ENCODE peak calls at places on chromosomes 2 and 18, in four cellular contexts. I, U, C and O are unnamed samples.

GRCh38 chr18:28571929-28572328 is 395.0 kb upstream of the CDH2 start:
- DNase-seq in I (no peak), U (no peak), C (peak; percentile 34), O (no peak)

GRCh38 chr2:29657674-29658073 is 263.7 kb downstream of the ALK start:
- DNase-seq in I (no peak), U (no peak), C (no peak), O (peak; percentile 58)

GRCh38 chr18:9722691-9723090 is 14.6 kb downstream of the RAB31 start:
- DNase-seq in I (no peak), U (no peak), C (peak; percentile 71), O (no peak)

GRCh38 chr2:232420463-232421188 is 14.0 kb downstream of the ALPG start:
- DNase-seq in I (no peak), U (no peak), C (peak; percentile 34), O (peak; percentile 85)

GRCh38 chr2:62787381-62787780 is 81.9 kb downstream of the EHBP1 start:
- DNase-seq in I (no peak), U (peak; percentile 69), C (peak; percentile 20), O (peak; percentile 42)

GRCh38 chr2:150167711-150168110 is 319.8 kb downstream of the RND3 start:
- DNase-seq in I (no peak), U (peak; percentile 63), C (peak; percentile 71), O (no peak)

GRCh38 chr2:238883315-238884004 is 35.6 kb downstream of the TWIST2 start:
- DNase-seq in I (no peak), U (no peak), C (no peak), O (no peak)

GRCh38 chr2:217824223-217824622 is 178.6 kb downstream of the TNS1 start:
- DNase-seq in I (no peak), U (no peak), C (no peak), O (no peak)

GRCh38 chr18:62614499-62614898 is 91.7 kb downstream of the ZCCHC2 start:
- DNase-seq in I (no peak), U (no peak), C (no peak), O (no peak)

GRCh38 chr2:3594493-3595281 is at the start of gene COLEC11:
- DNase-seq in I (no peak), U (peak; percentile 33), C (no peak), O (peak; percentile 70)

GRCh38 chr2:55720417-55720816 is 26.8 kb upstream of the PNPT1 start:
- DNase-seq in I (no peak), U (no peak), C (no peak), O (no peak)

GRCh38 chr2:43114210-43114609 is 112.2 kb downstream of the ZFP36L2 start:
- DNase-seq in I (no peak), U (peak; percentile 96), C (peak; percentile 85), O (no peak)

GRCh38 chr2:212421571-212422334 is 116.8 kb downstream of the ERBB4 start:
- DNase-seq in I (no peak), U (no peak), C (peak; percentile 6), O (no peak)

GRCh38 chr2:40579247-40579646 is 127.4 kb upstream of the SLC8A1 start:
- DNase-seq in I (no peak), U (no peak), C (no peak), O (no peak)

GRCh38 chr2:177816740-177817139 is 255.8 kb downstream of the PDE11A start:
- DNase-seq in I (no peak), U (no peak), C (no peak), O (no peak)

DNA sequence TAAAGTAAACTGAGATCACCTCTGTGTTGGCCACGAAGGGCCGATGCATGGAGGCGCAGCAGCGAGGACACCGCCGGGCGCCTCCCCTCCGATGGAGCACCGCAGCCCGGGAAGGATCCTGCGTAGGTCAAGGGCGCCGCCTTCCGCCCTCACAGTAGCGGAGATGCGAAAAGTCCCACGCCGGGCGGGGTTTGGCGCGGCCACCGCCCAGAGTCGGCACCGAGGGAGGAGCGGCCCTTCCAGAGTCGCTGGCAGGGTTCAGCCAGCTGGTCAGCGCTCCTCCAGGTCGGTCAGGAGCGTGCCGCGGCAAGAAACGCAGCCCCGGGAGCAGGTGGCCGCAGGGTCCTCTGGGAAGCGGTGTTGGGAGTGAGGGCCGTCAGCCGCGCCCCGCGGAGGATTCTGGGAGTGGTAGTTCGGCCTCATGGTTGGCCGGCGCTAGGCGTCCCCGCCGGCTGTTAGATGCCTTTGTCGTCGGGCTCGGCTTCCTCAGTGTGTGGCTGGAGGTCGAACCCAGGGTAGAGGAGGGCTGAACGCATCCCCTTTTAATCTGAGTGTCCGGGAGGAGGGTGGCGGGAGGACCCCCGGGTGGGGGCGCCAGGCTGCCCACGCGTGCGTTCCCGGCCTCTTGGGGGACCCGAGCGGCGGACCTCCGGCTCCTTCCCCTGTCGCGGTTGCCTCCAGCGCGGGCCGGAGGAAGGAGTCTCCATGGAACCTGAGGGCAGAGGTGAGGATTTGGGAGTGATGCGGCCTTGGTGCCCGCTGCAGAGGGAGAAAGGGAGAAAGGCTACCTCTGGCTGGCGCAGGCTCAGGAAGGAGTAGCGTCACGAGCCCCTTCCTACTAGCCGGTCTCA is at the start of gene ZNF892:
- DNase-seq in I (peak; percentile 38), U (peak; percentile 90), C (peak; percentile 96), O (peak; percentile 96)
- TF ChIP-seq EZH2 in I (no peak), U (no peak), C (no peak), O (no peak)

GRCh38 chr2:192128655-192129054 is 66.1 kb downstream of the TMEFF2 start:
- DNase-seq in I (no peak), U (no peak), C (no peak), O (no peak)
- H3K27ac ChIP-seq in I (no peak overlapping the region), U (no peak overlapping the region), C (no peak overlapping the region), O (no peak overlapping the region)

GRCh38 chr2:24680196-24680595 is 113.0 kb downstream of the PTRHD1 start:
- DNase-seq in I (no peak), U (no peak), C (no peak), O (no peak)

GRCh38 chr2:24682357-24682756 is 110.8 kb downstream of the PTRHD1 start:
- DNase-seq in I (no peak), U (peak; percentile 17), C (no peak), O (no peak)

GRCh38 chr2:24683408-24683807 is 109.8 kb downstream of the PTRHD1 start:
- DNase-seq in I (no peak), U (no peak), C (no peak), O (no peak)
- TF ChIP-seq EZH2 in I (no peak), U (no peak), C (no peak), O (no peak)

GRCh38 chr2:68974946-68975665 is 670 bp downstream of the GKN1 start:
- DNase-seq in I (no peak), U (no peak), C (no peak), O (no peak)

GRCh38 chr2:68974251-68974650 is at the start of gene GKN1:
- DNase-seq in I (no peak), U (no peak), C (peak; percentile 26), O (no peak)

GRCh38 chr2:68975844-68976243 is 1.4 kb downstream of the GKN1 start:
- DNase-seq in I (no peak), U (no peak), C (no peak), O (no peak)

GRCh38 chr2:68971591-68972231 is 2.7 kb upstream of the GKN1 start:
- DNase-seq in I (no peak), U (no peak), C (peak; percentile 98), O (no peak)

DNA sequence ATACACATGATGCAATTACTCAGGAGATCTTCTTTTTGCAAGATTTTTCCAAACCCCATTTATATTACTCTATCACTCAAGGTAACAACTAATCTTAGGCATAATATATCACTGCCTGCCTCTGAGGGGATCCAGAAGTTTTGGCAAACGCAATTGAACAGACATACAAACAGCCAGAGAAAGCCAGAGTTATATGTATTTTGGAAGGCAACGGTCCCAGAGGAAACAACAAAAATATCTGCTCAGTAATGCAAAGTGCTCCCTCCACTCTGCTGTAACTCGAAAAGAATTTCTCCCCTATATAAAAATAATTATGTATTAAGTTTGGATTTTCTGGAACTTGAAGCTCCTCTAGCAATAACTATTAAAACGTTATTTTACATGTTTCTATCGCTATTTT is 3.9 kb upstream of the GKN1 start:
- DNase-seq in I (no peak), U (no peak), C (no peak), O (no peak)
- H3K27ac ChIP-seq in I (no peak overlapping the region), U (no peak overlapping the region), C (no peak overlapping the region), O (no peak overlapping the region)

DNA sequence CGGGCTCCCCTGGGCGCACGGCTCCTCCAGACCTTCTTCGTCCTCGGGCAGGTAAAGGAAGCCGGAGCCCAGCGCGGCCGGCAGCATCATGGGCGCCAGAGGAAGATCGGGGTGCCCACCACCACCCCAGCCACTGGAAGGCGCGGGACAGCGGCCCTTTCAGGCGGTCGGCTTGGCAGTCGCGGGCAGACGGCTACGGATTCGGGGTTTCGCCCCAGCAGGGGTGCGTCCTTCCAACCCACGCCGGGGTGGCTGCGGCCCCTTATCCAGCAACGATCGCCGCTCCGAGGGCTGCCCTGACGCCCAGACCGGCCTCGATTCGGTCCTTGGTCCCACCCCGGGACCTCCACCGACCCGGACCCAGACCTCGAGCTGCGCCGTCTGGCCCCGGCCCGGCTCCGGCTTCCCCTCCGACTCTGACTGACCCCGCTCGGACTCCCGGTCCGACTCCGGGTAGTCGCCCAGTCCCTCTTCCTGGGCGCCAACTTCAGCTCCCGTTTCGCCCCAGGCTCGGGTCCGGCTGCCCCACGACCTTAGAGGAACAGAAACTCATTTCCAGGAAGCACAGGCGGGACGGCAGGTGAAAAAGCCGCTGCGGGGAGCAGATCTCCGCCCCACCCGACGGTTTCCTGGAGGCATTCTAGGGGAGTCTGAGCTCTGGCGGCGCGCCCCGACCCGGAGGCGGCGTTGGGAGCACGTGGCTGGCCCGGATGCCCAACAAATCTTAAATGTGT is 30.2 kb upstream of the SSB start:
- DNase-seq in I (no peak), U (no peak), C (no peak), O (no peak)
- TF ChIP-seq EZH2 in I (no peak), U (peak; percentile 69), C (peak; percentile 40), O (no peak)

GRCh38 chr2:18791172-18791797 is 201.9 kb upstream of the NT5C1B start:
- DNase-seq in I (no peak), U (no peak), C (no peak), O (no peak)

GRCh38 chr2:18795881-18796280 is 206.5 kb upstream of the NT5C1B start:
- DNase-seq in I (no peak), U (no peak), C (no peak), O (no peak)

GRCh38 chr2:18790465-18791171 is 201.2 kb upstream of the NT5C1B start:
- DNase-seq in I (no peak), U (no peak), C (no peak), O (no peak)

GRCh38 chr2:18792226-18792629 is 202.9 kb upstream of the NT5C1B start:
- DNase-seq in I (no peak), U (no peak), C (no peak), O (no peak)

GRCh38 chr2:18792684-18793083 is 203.3 kb upstream of the NT5C1B start:
- DNase-seq in I (no peak), U (no peak), C (no peak), O (peak; percentile 7)
- H3K27ac ChIP-seq in I (no peak overlapping the region), U (no peak overlapping the region), C (no peak overlapping the region), O (no peak overlapping the region)

DNA sequence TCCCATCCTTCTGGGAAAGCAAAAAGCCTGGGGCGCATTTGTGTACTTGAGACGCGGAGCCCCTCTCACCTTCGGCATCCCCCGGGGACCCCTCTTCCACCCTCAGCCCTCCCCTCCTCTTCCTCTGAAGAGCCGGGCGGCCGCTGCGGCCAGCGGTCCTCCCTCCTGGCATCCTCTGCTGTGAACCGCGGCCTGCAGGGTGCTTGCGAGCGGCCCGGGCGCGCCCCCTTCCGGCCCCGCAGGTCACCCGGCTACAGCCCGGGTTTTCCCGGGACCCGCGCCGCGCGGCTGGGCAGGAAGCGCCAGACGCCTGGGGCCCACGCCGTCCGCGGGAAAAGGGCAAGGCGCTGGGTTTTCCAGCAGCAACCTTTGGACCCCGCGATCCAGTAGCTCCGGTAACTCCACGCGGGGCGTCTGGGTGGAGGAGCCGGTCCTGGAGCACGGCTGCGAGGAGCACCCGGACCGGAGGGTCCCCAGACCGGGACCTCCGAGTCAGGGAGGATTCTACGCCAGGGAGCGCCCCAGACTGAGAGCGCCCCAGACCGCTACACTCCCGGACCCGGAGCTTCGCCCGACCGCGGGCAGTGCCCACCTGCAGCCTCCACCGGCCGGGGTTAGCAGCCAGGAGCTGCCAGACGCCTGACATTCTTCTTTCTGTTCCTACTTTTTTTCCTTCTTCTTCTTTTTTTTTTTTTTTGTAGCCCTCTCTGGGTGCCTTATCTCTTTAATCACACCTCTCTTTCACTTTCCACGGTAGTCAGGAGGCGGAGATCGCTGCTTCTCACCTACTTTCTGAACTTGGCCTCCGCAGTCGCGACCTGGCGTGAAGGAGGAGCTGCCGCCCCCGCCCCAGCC is at the start of gene IL18R1:
- DNase-seq in I (peak; percentile 32), U (peak; percentile 71), C (peak; percentile 65), O (peak; percentile 89)
- TF ChIP-seq EZH2 in I (no peak), U (no peak), C (no peak), O (peak; percentile 70)